ENCODE peak calls at places on chromosomes 5 and 9, in six cellular contexts. One of them, this sample, is unnamed.

GRCh38 chr9:14783358-14783757 is 60.8 kb upstream of the CER1 start:
- DNase-seq in iris pigment epithelial cell: no peak
- DNase-seq in upper lobe of left lung: no peak
- DNase-seq in activated CD4-positive, alpha-beta T cell treated with anti-CD3 and anti-CD28 coated beads for 48 hours: no peak
- DNase-seq in BE2C: no peak
- DNase-seq in sciatic nerve: no peak
- DNase-seq in this sample: no peak

GRCh38 chr5:3837544-3837943 is 241.9 kb downstream of the IRX1 start:
- DNase-seq in activated CD4-positive, alpha-beta T cell treated with anti-CD3 and anti-CD28 coated beads for 48 hours: no peak
- DNase-seq in iris pigment epithelial cell: no peak
- DNase-seq in upper lobe of left lung: no peak
- DNase-seq in sciatic nerve: no peak
- DNase-seq in BE2C: no peak
- DNase-seq in this sample: no peak

GRCh38 chr9:94860678-94861588 is 134.4 kb downstream of the AOPEP start:
- DNase-seq in sciatic nerve: no peak
- DNase-seq in BE2C: no peak
- DNase-seq in activated CD4-positive, alpha-beta T cell treated with anti-CD3 and anti-CD28 coated beads for 48 hours: peak
- DNase-seq in upper lobe of left lung: no peak
- DNase-seq in iris pigment epithelial cell: peak
- DNase-seq in this sample: peak

GRCh38 chr5:35598707-35599370 is 18.8 kb upstream of the SPEF2 start:
- DNase-seq in BE2C: no peak
- DNase-seq in sciatic nerve: no peak
- DNase-seq in upper lobe of left lung: no peak
- DNase-seq in iris pigment epithelial cell: no peak
- DNase-seq in activated CD4-positive, alpha-beta T cell treated with anti-CD3 and anti-CD28 coated beads for 48 hours: no peak
- DNase-seq in this sample: no peak

GRCh38 chr9:82673904-82674303 is 389.0 kb downstream of the RASEF start:
- DNase-seq in sciatic nerve: no peak
- DNase-seq in BE2C: no peak
- DNase-seq in iris pigment epithelial cell: peak
- DNase-seq in activated CD4-positive, alpha-beta T cell treated with anti-CD3 and anti-CD28 coated beads for 48 hours: no peak
- DNase-seq in upper lobe of left lung: no peak
- DNase-seq in this sample: no peak

GRCh38 chr5:168976311-168976893 is 324.5 kb downstream of the SLIT3 start:
- DNase-seq in activated CD4-positive, alpha-beta T cell treated with anti-CD3 and anti-CD28 coated beads for 48 hours: no peak
- DNase-seq in sciatic nerve: no peak
- DNase-seq in iris pigment epithelial cell: peak
- DNase-seq in BE2C: peak
- DNase-seq in upper lobe of left lung: no peak
- DNase-seq in this sample: no peak

GRCh38 chr5:171405615-171406014 is 13.8 kb upstream of the FGF18 start:
- DNase-seq in iris pigment epithelial cell: peak
- DNase-seq in sciatic nerve: no peak
- DNase-seq in BE2C: no peak
- DNase-seq in upper lobe of left lung: no peak
- DNase-seq in activated CD4-positive, alpha-beta T cell treated with anti-CD3 and anti-CD28 coated beads for 48 hours: no peak
- DNase-seq in this sample: no peak

GRCh38 chr5:149317281-149318048 is 27.8 kb upstream of the GRPEL2 start:
- DNase-seq in BE2C: peak
- DNase-seq in iris pigment epithelial cell: peak
- DNase-seq in activated CD4-positive, alpha-beta T cell treated with anti-CD3 and anti-CD28 coated beads for 48 hours: peak
- DNase-seq in upper lobe of left lung: peak
- DNase-seq in sciatic nerve: no peak
- DNase-seq in this sample: peak

GRCh38 chr5:130066644-130067043 is 162.4 kb downstream of the CHSY3 start:
- DNase-seq in activated CD4-positive, alpha-beta T cell treated with anti-CD3 and anti-CD28 coated beads for 48 hours: no peak
- DNase-seq in upper lobe of left lung: no peak
- DNase-seq in iris pigment epithelial cell: peak
- DNase-seq in sciatic nerve: peak
- DNase-seq in BE2C: no peak
- DNase-seq in this sample: no peak

GRCh38 chr5:179387151-179388110 is 42.2 kb upstream of the ADAMTS2 start:
- DNase-seq in activated CD4-positive, alpha-beta T cell treated with anti-CD3 and anti-CD28 coated beads for 48 hours: no peak
- DNase-seq in upper lobe of left lung: no peak
- DNase-seq in iris pigment epithelial cell: no peak
- DNase-seq in sciatic nerve: no peak
- DNase-seq in BE2C: no peak
- DNase-seq in this sample: no peak

GRCh38 chr5:177405805-177406204 is 3.6 kb downstream of the F12 start:
- DNase-seq in upper lobe of left lung: no peak
- DNase-seq in iris pigment epithelial cell: no peak
- DNase-seq in BE2C: no peak
- DNase-seq in activated CD4-positive, alpha-beta T cell treated with anti-CD3 and anti-CD28 coated beads for 48 hours: no peak
- DNase-seq in sciatic nerve: no peak
- DNase-seq in this sample: no peak

GRCh38 chr9:129102791-129103594 is 7.6 kb downstream of the CRAT start:
- DNase-seq in BE2C: peak
- DNase-seq in activated CD4-positive, alpha-beta T cell treated with anti-CD3 and anti-CD28 coated beads for 48 hours: peak
- DNase-seq in sciatic nerve: no peak
- DNase-seq in iris pigment epithelial cell: peak
- DNase-seq in upper lobe of left lung: no peak
- DNase-seq in this sample: no peak

GRCh38 chr5:141560725-141561483 is 57.9 kb downstream of the DIAPH1 start:
- DNase-seq in iris pigment epithelial cell: peak
- DNase-seq in BE2C: peak
- DNase-seq in sciatic nerve: peak
- DNase-seq in activated CD4-positive, alpha-beta T cell treated with anti-CD3 and anti-CD28 coated beads for 48 hours: no peak
- DNase-seq in upper lobe of left lung: no peak
- DNase-seq in this sample: peak

GRCh38 chr5:135553688-135554462 is 18.1 kb upstream of the NEUROG1 start:
- DNase-seq in sciatic nerve: no peak
- DNase-seq in BE2C: peak
- DNase-seq in activated CD4-positive, alpha-beta T cell treated with anti-CD3 and anti-CD28 coated beads for 48 hours: no peak
- DNase-seq in iris pigment epithelial cell: no peak
- DNase-seq in upper lobe of left lung: no peak
- DNase-seq in this sample: peak

GRCh38 chr5:72597456-72597948 is 90.3 kb upstream of the ZNF366 start:
- DNase-seq in activated CD4-positive, alpha-beta T cell treated with anti-CD3 and anti-CD28 coated beads for 48 hours: no peak
- DNase-seq in upper lobe of left lung: no peak
- DNase-seq in sciatic nerve: no peak
- DNase-seq in iris pigment epithelial cell: peak
- DNase-seq in BE2C: no peak
- DNase-seq in this sample: no peak

GRCh38 chr5:98296426-98296825 is 477.0 kb upstream of the RGMB start:
- DNase-seq in upper lobe of left lung: no peak
- DNase-seq in BE2C: no peak
- DNase-seq in iris pigment epithelial cell: peak
- DNase-seq in activated CD4-positive, alpha-beta T cell treated with anti-CD3 and anti-CD28 coated beads for 48 hours: no peak
- DNase-seq in sciatic nerve: no peak
- DNase-seq in this sample: no peak

GRCh38 chr5:14266171-14266570 is 123.0 kb downstream of the TRIO start:
- DNase-seq in sciatic nerve: no peak
- DNase-seq in iris pigment epithelial cell: peak
- DNase-seq in activated CD4-positive, alpha-beta T cell treated with anti-CD3 and anti-CD28 coated beads for 48 hours: no peak
- DNase-seq in BE2C: no peak
- DNase-seq in upper lobe of left lung: no peak
- DNase-seq in this sample: no peak

GRCh38 chr9:2317591-2317990 is 302.4 kb downstream of the SMARCA2 start:
- DNase-seq in BE2C: no peak
- DNase-seq in activated CD4-positive, alpha-beta T cell treated with anti-CD3 and anti-CD28 coated beads for 48 hours: no peak
- DNase-seq in iris pigment epithelial cell: peak
- DNase-seq in upper lobe of left lung: no peak
- DNase-seq in sciatic nerve: no peak
- DNase-seq in this sample: no peak

GRCh38 chr9:36102742-36103495 is 33.6 kb upstream of the GLIPR2 start:
- DNase-seq in sciatic nerve: peak
- DNase-seq in activated CD4-positive, alpha-beta T cell treated with anti-CD3 and anti-CD28 coated beads for 48 hours: peak
- DNase-seq in iris pigment epithelial cell: peak
- DNase-seq in upper lobe of left lung: no peak
- DNase-seq in BE2C: peak
- DNase-seq in this sample: peak

GRCh38 chr9:33184947-33185346 is 17.8 kb upstream of the B4GALT1 start:
- DNase-seq in BE2C: no peak
- DNase-seq in upper lobe of left lung: no peak
- DNase-seq in activated CD4-positive, alpha-beta T cell treated with anti-CD3 and anti-CD28 coated beads for 48 hours: no peak
- DNase-seq in iris pigment epithelial cell: peak
- DNase-seq in sciatic nerve: no peak
- DNase-seq in this sample: no peak

GRCh38 chr5:91670565-91670964 is 287.4 kb upstream of the ARRDC3 start:
- DNase-seq in activated CD4-positive, alpha-beta T cell treated with anti-CD3 and anti-CD28 coated beads for 48 hours: no peak
- DNase-seq in iris pigment epithelial cell: no peak
- DNase-seq in upper lobe of left lung: peak
- DNase-seq in sciatic nerve: no peak
- DNase-seq in BE2C: no peak
- DNase-seq in this sample: no peak

GRCh38 chr9:123129411-123129810 is 95.9 kb downstream of the GPR21 start:
- DNase-seq in sciatic nerve: no peak
- DNase-seq in iris pigment epithelial cell: no peak
- DNase-seq in activated CD4-positive, alpha-beta T cell treated with anti-CD3 and anti-CD28 coated beads for 48 hours: no peak
- DNase-seq in upper lobe of left lung: no peak
- DNase-seq in BE2C: no peak
- DNase-seq in this sample: no peak

GRCh38 chr9:127450170-127450830 is 906 bp downstream of the RPL12 start:
- DNase-seq in upper lobe of left lung: no peak
- DNase-seq in iris pigment epithelial cell: no peak
- DNase-seq in BE2C: no peak
- DNase-seq in activated CD4-positive, alpha-beta T cell treated with anti-CD3 and anti-CD28 coated beads for 48 hours: no peak
- DNase-seq in sciatic nerve: no peak
- DNase-seq in this sample: no peak

GRCh38 chr5:16669776-16670175 is 53.0 kb upstream of the RETREG1 start:
- DNase-seq in upper lobe of left lung: no peak
- DNase-seq in sciatic nerve: no peak
- DNase-seq in iris pigment epithelial cell: peak
- DNase-seq in activated CD4-positive, alpha-beta T cell treated with anti-CD3 and anti-CD28 coated beads for 48 hours: no peak
- DNase-seq in BE2C: no peak
- DNase-seq in this sample: no peak

GRCh38 chr9:136965771-136966484 is 11.4 kb upstream of the PTGDS start:
- DNase-seq in sciatic nerve: no peak
- DNase-seq in iris pigment epithelial cell: no peak
- DNase-seq in BE2C: no peak
- DNase-seq in upper lobe of left lung: no peak
- DNase-seq in activated CD4-positive, alpha-beta T cell treated with anti-CD3 and anti-CD28 coated beads for 48 hours: peak
- DNase-seq in this sample: no peak

GRCh38 chr9:16203735-16204573 is 651.1 kb downstream of the CCDC171 start:
- DNase-seq in sciatic nerve: no peak
- DNase-seq in iris pigment epithelial cell: no peak
- DNase-seq in upper lobe of left lung: peak
- DNase-seq in BE2C: no peak
- DNase-seq in activated CD4-positive, alpha-beta T cell treated with anti-CD3 and anti-CD28 coated beads for 48 hours: no peak
- DNase-seq in this sample: no peak

GRCh38 chr9:120265791-120266190 is 314.2 kb downstream of the CDK5RAP2 start:
- DNase-seq in sciatic nerve: no peak
- DNase-seq in iris pigment epithelial cell: no peak
- DNase-seq in upper lobe of left lung: no peak
- DNase-seq in activated CD4-positive, alpha-beta T cell treated with anti-CD3 and anti-CD28 coated beads for 48 hours: no peak
- DNase-seq in BE2C: no peak
- DNase-seq in this sample: peak

GRCh38 chr5:135073771-135074345 is 39.8 kb upstream of the PITX1 start:
- DNase-seq in iris pigment epithelial cell: peak
- DNase-seq in sciatic nerve: peak
- DNase-seq in BE2C: no peak
- DNase-seq in activated CD4-positive, alpha-beta T cell treated with anti-CD3 and anti-CD28 coated beads for 48 hours: no peak
- DNase-seq in upper lobe of left lung: no peak
- DNase-seq in this sample: no peak

GRCh38 chr9:133855802-133856592 is 117.8 kb upstream of the SARDH start:
- DNase-seq in activated CD4-positive, alpha-beta T cell treated with anti-CD3 and anti-CD28 coated beads for 48 hours: no peak
- DNase-seq in sciatic nerve: no peak
- DNase-seq in iris pigment epithelial cell: peak
- DNase-seq in upper lobe of left lung: no peak
- DNase-seq in BE2C: no peak
- DNase-seq in this sample: no peak

GRCh38 chr5:67493676-67494075 is 297.1 kb upstream of the CD180 start:
- DNase-seq in activated CD4-positive, alpha-beta T cell treated with anti-CD3 and anti-CD28 coated beads for 48 hours: peak
- DNase-seq in upper lobe of left lung: no peak
- DNase-seq in iris pigment epithelial cell: no peak
- DNase-seq in BE2C: peak
- DNase-seq in sciatic nerve: no peak
- DNase-seq in this sample: peak

GRCh38 chr5:143737073-143737472 is 74.9 kb upstream of the HMHB1 start:
- DNase-seq in upper lobe of left lung: no peak
- DNase-seq in BE2C: no peak
- DNase-seq in activated CD4-positive, alpha-beta T cell treated with anti-CD3 and anti-CD28 coated beads for 48 hours: no peak
- DNase-seq in sciatic nerve: no peak
- DNase-seq in iris pigment epithelial cell: no peak
- DNase-seq in this sample: no peak

GRCh38 chr9:83219154-83219923 is 156.4 kb upstream of the RASEF start:
- DNase-seq in activated CD4-positive, alpha-beta T cell treated with anti-CD3 and anti-CD28 coated beads for 48 hours: peak
- DNase-seq in upper lobe of left lung: peak
- DNase-seq in BE2C: peak
- DNase-seq in iris pigment epithelial cell: peak
- DNase-seq in sciatic nerve: peak
- DNase-seq in this sample: peak

This sample was measured in NCI-H2029.